ENCODE peak calls at places on chromosomes 13 and 19, in eight cellular contexts. One of them, this sample, is unnamed.
A peak's percentile ranks its signal among the peaks of the same experiment; 100 is the strongest.

GRCh38 chr13:112844411-112844810 is 124.6 kb upstream of the MCF2L start:
- DNase-seq in stomach: no peak
- DNase-seq in HFFc6: no peak
- DNase-seq in mucosa of descending colon: peak; percentile 25
- DNase-seq in HCT116: no peak
- DNase-seq in pancreas: no peak
- DNase-seq in endodermal cell: no peak
- DNase-seq in cardiac fibroblast: no peak
- DNase-seq in this sample: no peak

GRCh38 chr19:2695288-2695866 is 7.1 kb downstream of the GNG7 start:
- DNase-seq in stomach: no peak
- DNase-seq in HFFc6: no peak
- DNase-seq in mucosa of descending colon: no peak
- DNase-seq in HCT116: no peak
- DNase-seq in pancreas: peak; percentile 34
- DNase-seq in endodermal cell: no peak
- DNase-seq in cardiac fibroblast: no peak
- DNase-seq in this sample: no peak

GRCh38 chr13:46039421-46040036 is 13.0 kb downstream of the ZC3H13 start:
- DNase-seq in stomach: no peak
- DNase-seq in HFFc6: no peak
- DNase-seq in mucosa of descending colon: no peak
- DNase-seq in HCT116: no peak
- DNase-seq in pancreas: no peak
- DNase-seq in endodermal cell: no peak
- DNase-seq in cardiac fibroblast: no peak
- DNase-seq in this sample: no peak

GRCh38 chr19:55677572-55678028 is 2.6 kb downstream of the EPN1 start:
- DNase-seq in stomach: peak; percentile 67
- DNase-seq in HFFc6: no peak
- DNase-seq in mucosa of descending colon: no peak
- DNase-seq in HCT116: no peak
- DNase-seq in pancreas: no peak
- DNase-seq in endodermal cell: no peak
- DNase-seq in cardiac fibroblast: no peak
- DNase-seq in this sample: no peak

GRCh38 chr19:29873024-29873800 is 61.4 kb downstream of the CCNE1 start:
- DNase-seq in stomach: peak; percentile 55
- DNase-seq in HFFc6: no peak
- DNase-seq in mucosa of descending colon: no peak
- DNase-seq in HCT116: no peak
- DNase-seq in pancreas: peak; percentile 54
- DNase-seq in endodermal cell: peak; percentile 91
- DNase-seq in cardiac fibroblast: peak; percentile 20
- DNase-seq in this sample: peak; percentile 23

GRCh38 chr13:71513414-71514063 is 353.5 kb downstream of the DACH1 start:
- DNase-seq in stomach: no peak
- DNase-seq in HFFc6: no peak
- DNase-seq in mucosa of descending colon: no peak
- DNase-seq in HCT116: no peak
- DNase-seq in pancreas: no peak
- DNase-seq in endodermal cell: no peak
- DNase-seq in cardiac fibroblast: no peak
- DNase-seq in this sample: no peak

GRCh38 chr19:47315125-47315821 is 5.6 kb downstream of the C5AR1 start:
- DNase-seq in stomach: peak; percentile 44
- DNase-seq in HFFc6: peak; percentile 85
- DNase-seq in mucosa of descending colon: no peak
- DNase-seq in HCT116: peak; percentile 87
- DNase-seq in pancreas: peak; percentile 36
- DNase-seq in endodermal cell: peak; percentile 77
- DNase-seq in cardiac fibroblast: peak; percentile 99
- DNase-seq in this sample: peak; percentile 98

GRCh38 chr19:14300281-14300680 is 81.0 kb upstream of the ADGRE5 start:
- DNase-seq in stomach: no peak
- DNase-seq in HFFc6: no peak
- DNase-seq in mucosa of descending colon: no peak
- DNase-seq in HCT116: peak; percentile 55
- DNase-seq in pancreas: no peak
- DNase-seq in endodermal cell: peak; percentile 77
- DNase-seq in cardiac fibroblast: no peak
- DNase-seq in this sample: peak; percentile 13

GRCh38 chr19:17797397-17798201 is 2.7 kb downstream of the B3GNT3 start:
- DNase-seq in stomach: peak; percentile 90
- DNase-seq in HFFc6: peak; percentile 66
- DNase-seq in mucosa of descending colon: peak; percentile 83
- DNase-seq in HCT116: peak; percentile 94
- DNase-seq in pancreas: peak; percentile 74
- DNase-seq in endodermal cell: no peak
- DNase-seq in cardiac fibroblast: peak; percentile 31
- DNase-seq in this sample: peak; percentile 89

GRCh38 chr13:40401911-40402776 is 264.3 kb downstream of the FOXO1 start:
- DNase-seq in stomach: peak; percentile 85
- DNase-seq in HFFc6: peak; percentile 96
- DNase-seq in mucosa of descending colon: peak; percentile 97
- DNase-seq in HCT116: peak; percentile 64
- DNase-seq in pancreas: peak; percentile 89
- DNase-seq in endodermal cell: no peak
- DNase-seq in cardiac fibroblast: peak; percentile 98
- DNase-seq in this sample: peak; percentile 98

GRCh38 chr19:46076031-46076880 is 35.5 kb upstream of the IGFL4 start:
- DNase-seq in stomach: no peak
- DNase-seq in HFFc6: no peak
- DNase-seq in mucosa of descending colon: no peak
- DNase-seq in HCT116: no peak
- DNase-seq in pancreas: no peak
- DNase-seq in endodermal cell: no peak
- DNase-seq in cardiac fibroblast: no peak
- DNase-seq in this sample: no peak

GRCh38 chr13:43316997-43317396 is 293.6 kb downstream of the DNAJC15 start:
- DNase-seq in stomach: no peak
- DNase-seq in HFFc6: no peak
- DNase-seq in mucosa of descending colon: no peak
- DNase-seq in HCT116: no peak
- DNase-seq in pancreas: no peak
- DNase-seq in endodermal cell: peak; percentile 50
- DNase-seq in cardiac fibroblast: peak; percentile 72
- DNase-seq in this sample: peak; percentile 56

GRCh38 chr13:99265162-99265822 is 7.1 kb upstream of the GPR18 start:
- DNase-seq in stomach: no peak
- DNase-seq in HFFc6: no peak
- DNase-seq in mucosa of descending colon: no peak
- DNase-seq in HCT116: no peak
- DNase-seq in pancreas: no peak
- DNase-seq in endodermal cell: no peak
- DNase-seq in cardiac fibroblast: no peak
- DNase-seq in this sample: no peak

DNA sequence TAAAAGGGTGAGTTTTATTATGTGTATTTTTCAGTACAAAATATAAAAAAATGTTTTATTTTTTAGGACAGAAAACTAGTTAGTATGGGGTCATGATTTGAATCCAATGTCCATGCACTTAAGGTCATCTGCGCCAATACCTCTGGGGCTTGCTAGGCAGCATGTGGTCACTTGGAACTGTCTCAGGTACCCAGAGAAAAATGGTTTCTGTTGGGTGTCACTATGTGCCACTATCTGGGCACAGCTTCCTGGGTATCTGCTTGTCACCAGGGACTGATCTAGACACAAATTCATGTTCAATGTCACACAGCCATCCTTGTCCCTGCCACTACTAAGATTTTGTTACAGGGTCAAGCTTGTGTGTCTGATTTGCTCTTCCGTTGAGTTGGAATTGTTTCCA is 100.4 kb downstream of the RGCC start:
- DNase-seq in stomach: no peak
- DNase-seq in HFFc6: no peak
- DNase-seq in mucosa of descending colon: no peak
- DNase-seq in HCT116: no peak
- DNase-seq in pancreas: no peak
- DNase-seq in endodermal cell: no peak
- DNase-seq in cardiac fibroblast: no peak
- DNase-seq in this sample: no peak
- TF ChIP-seq CTCF in stomach: no peak
- TF ChIP-seq CTCF in HFFc6: no peak
- TF ChIP-seq CTCF in mucosa of descending colon: no peak
- TF ChIP-seq CTCF in HCT116: no peak
- TF ChIP-seq CTCF in pancreas: no peak
- TF ChIP-seq CTCF in endodermal cell: no peak
- TF ChIP-seq CTCF in cardiac fibroblast: no peak
- TF ChIP-seq CTCF in this sample: no peak

GRCh38 chr13:20870829-20871228 is 31.7 kb downstream of the XPO4 start:
- DNase-seq in stomach: no peak
- DNase-seq in HFFc6: no peak
- DNase-seq in mucosa of descending colon: no peak
- DNase-seq in HCT116: no peak
- DNase-seq in pancreas: no peak
- DNase-seq in endodermal cell: no peak
- DNase-seq in cardiac fibroblast: no peak
- DNase-seq in this sample: no peak

GRCh38 chr13:20867408-20867807 is 35.1 kb downstream of the XPO4 start:
- DNase-seq in stomach: no peak
- DNase-seq in HFFc6: no peak
- DNase-seq in mucosa of descending colon: no peak
- DNase-seq in HCT116: no peak
- DNase-seq in pancreas: no peak
- DNase-seq in endodermal cell: no peak
- DNase-seq in cardiac fibroblast: no peak
- DNase-seq in this sample: no peak

GRCh38 chr13:20873348-20873747 is 29.2 kb downstream of the XPO4 start:
- DNase-seq in stomach: no peak
- DNase-seq in HFFc6: peak; percentile 50
- DNase-seq in mucosa of descending colon: no peak
- DNase-seq in HCT116: no peak
- DNase-seq in pancreas: no peak
- DNase-seq in endodermal cell: no peak
- DNase-seq in cardiac fibroblast: peak; percentile 52
- DNase-seq in this sample: peak; percentile 49

GRCh38 chr13:20869540-20869939 is 33.0 kb downstream of the XPO4 start:
- DNase-seq in stomach: no peak
- DNase-seq in HFFc6: no peak
- DNase-seq in mucosa of descending colon: no peak
- DNase-seq in HCT116: no peak
- DNase-seq in pancreas: no peak
- DNase-seq in endodermal cell: no peak
- DNase-seq in cardiac fibroblast: peak; percentile 28
- DNase-seq in this sample: no peak
- TF ChIP-seq CTCF in stomach: no peak
- TF ChIP-seq CTCF in HFFc6: peak; percentile 62
- TF ChIP-seq CTCF in mucosa of descending colon: no peak
- TF ChIP-seq CTCF in HCT116: peak; percentile 5
- TF ChIP-seq CTCF in pancreas: no peak
- TF ChIP-seq CTCF in endodermal cell: peak; percentile 43
- TF ChIP-seq CTCF in cardiac fibroblast: no peak
- TF ChIP-seq CTCF in this sample: peak; percentile 26

GRCh38 chr19:19218911-19219310 is 7.2 kb downstream of the NCAN start:
- DNase-seq in stomach: no peak
- DNase-seq in HFFc6: no peak
- DNase-seq in mucosa of descending colon: no peak
- DNase-seq in HCT116: no peak
- DNase-seq in pancreas: no peak
- DNase-seq in endodermal cell: no peak
- DNase-seq in cardiac fibroblast: no peak
- DNase-seq in this sample: no peak

GRCh38 chr19:19213822-19214558 is 2.2 kb downstream of the NCAN start:
- DNase-seq in stomach: no peak
- DNase-seq in HFFc6: no peak
- DNase-seq in mucosa of descending colon: no peak
- DNase-seq in HCT116: no peak
- DNase-seq in pancreas: no peak
- DNase-seq in endodermal cell: peak; percentile 67
- DNase-seq in cardiac fibroblast: no peak
- DNase-seq in this sample: no peak

GRCh38 chr19:19215792-19216191 is 4.0 kb downstream of the NCAN start:
- DNase-seq in stomach: no peak
- DNase-seq in HFFc6: no peak
- DNase-seq in mucosa of descending colon: no peak
- DNase-seq in HCT116: no peak
- DNase-seq in pancreas: no peak
- DNase-seq in endodermal cell: no peak
- DNase-seq in cardiac fibroblast: no peak
- DNase-seq in this sample: no peak

GRCh38 chr19:19214892-19215291 is 3.1 kb downstream of the NCAN start:
- DNase-seq in stomach: no peak
- DNase-seq in HFFc6: peak; percentile 25
- DNase-seq in mucosa of descending colon: no peak
- DNase-seq in HCT116: no peak
- DNase-seq in pancreas: peak; percentile 29
- DNase-seq in endodermal cell: peak; percentile 98
- DNase-seq in cardiac fibroblast: peak; percentile 31
- DNase-seq in this sample: peak; percentile 39

DNA sequence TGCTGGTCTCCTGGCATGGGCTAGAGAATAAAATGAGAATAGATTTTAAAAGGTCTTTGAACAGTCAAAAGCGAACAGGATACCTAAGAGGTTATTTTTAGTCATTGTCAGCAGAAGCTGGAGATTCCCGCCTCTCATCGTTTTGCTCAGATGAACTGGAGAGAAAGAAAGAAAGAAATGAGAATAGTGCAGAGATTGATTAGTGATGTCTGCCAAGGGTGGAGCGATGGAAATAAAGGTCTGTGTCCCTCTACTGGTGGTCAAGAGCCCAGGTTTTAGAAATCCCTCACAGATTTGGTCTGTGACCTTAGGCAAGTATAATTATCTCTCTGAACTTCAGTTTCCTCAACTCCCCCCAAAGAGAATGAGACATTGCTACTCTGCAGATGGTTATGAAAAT is 5.4 kb downstream of the NCAN start:
- DNase-seq in stomach: no peak
- DNase-seq in HFFc6: peak; percentile 44
- DNase-seq in mucosa of descending colon: no peak
- DNase-seq in HCT116: peak; percentile 75
- DNase-seq in pancreas: no peak
- DNase-seq in endodermal cell: no peak
- DNase-seq in cardiac fibroblast: peak; percentile 49
- DNase-seq in this sample: peak; percentile 42
- TF ChIP-seq CTCF in stomach: no peak
- TF ChIP-seq CTCF in HFFc6: peak; percentile 20
- TF ChIP-seq CTCF in mucosa of descending colon: no peak
- TF ChIP-seq CTCF in HCT116: peak; percentile 55
- TF ChIP-seq CTCF in pancreas: no peak
- TF ChIP-seq CTCF in endodermal cell: peak; percentile 66
- TF ChIP-seq CTCF in cardiac fibroblast: peak; percentile 7
- TF ChIP-seq CTCF in this sample: no peak

DNA sequence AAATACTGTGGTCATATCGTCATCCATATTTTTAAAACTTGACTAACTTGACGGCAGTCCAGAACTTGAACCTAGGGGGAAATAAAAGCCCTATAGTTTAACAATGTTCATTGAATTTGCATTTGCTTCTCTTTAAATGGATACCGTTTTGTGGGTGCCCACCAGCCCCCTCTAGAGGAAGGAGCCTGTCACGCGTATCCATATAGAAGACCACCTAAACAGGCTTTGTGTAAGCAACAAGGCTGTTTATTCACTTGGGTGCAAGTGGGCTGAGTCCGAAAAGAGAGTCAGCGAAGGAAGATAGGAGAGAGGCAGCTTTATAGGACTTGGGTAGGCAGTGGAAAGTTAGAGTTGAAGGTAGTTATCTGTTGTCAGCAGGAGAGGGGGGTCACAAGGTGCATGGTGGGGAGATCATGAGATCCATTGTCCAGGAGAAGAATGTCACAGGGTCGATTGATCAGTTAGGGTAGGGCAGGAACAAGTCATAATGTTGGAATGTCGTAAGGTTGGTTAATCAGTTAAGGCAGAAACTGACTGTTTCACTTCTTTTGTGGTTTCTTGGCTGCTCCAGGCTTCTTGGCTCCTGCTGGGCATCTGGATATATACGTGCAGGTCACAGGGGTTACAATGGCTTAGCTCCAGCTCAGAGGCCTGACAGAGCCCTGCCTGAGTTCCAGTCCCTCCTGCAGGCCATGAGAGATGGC is 42.5 kb upstream of the ANKRD10 start:
- DNase-seq in stomach: no peak
- DNase-seq in HFFc6: peak; percentile 29
- DNase-seq in mucosa of descending colon: no peak
- DNase-seq in HCT116: peak; percentile 69
- DNase-seq in pancreas: no peak
- DNase-seq in endodermal cell: peak; percentile 71
- DNase-seq in cardiac fibroblast: peak; percentile 46
- DNase-seq in this sample: peak; percentile 14
- TF ChIP-seq CTCF in stomach: no peak
- TF ChIP-seq CTCF in HFFc6: peak; percentile 66
- TF ChIP-seq CTCF in mucosa of descending colon: no peak
- TF ChIP-seq CTCF in HCT116: peak; percentile 52
- TF ChIP-seq CTCF in pancreas: no peak
- TF ChIP-seq CTCF in endodermal cell: peak; percentile 75
- TF ChIP-seq CTCF in cardiac fibroblast: peak; percentile 8
- TF ChIP-seq CTCF in this sample: peak; percentile 16

This sample was measured in MCF 10A.